ENCODE peak calls at places on chromosomes 1 and 21, in six cellular contexts. G is endothelial cell, F is uterus, T is MM.1S, Z is progenitor cell of endocrine pancreas, Q is astrocyte of the cerebellum. N is an unnamed sample.

GRCh38 chr1:234621657-234622335 is 11.8 kb upstream of the IRF2BP2 start:
- DNase-seq in G (no peak), F (no peak), T (no peak), Z (no peak), Q (no peak), N (no peak)

GRCh38 chr1:171841931-171842723 is 829 bp downstream of the DNM3 start:
- DNase-seq in G (peak), F (peak), T (no peak), Z (no peak), Q (no peak), N (peak)

GRCh38 chr1:115341948-115342347 is 3.9 kb upstream of the NGF start:
- DNase-seq in G (no peak), F (no peak), T (no peak), Z (no peak), Q (no peak), N (no peak)

GRCh38 chr1:156641761-156642264 is at the start of gene BCAN:
- DNase-seq in G (peak), F (peak), T (no peak), Z (peak), Q (no peak), N (peak)

GRCh38 chr21:41823166-41823565 is 56.0 kb downstream of the PRDM15 start:
- DNase-seq in G (no peak), F (no peak), T (peak), Z (no peak), Q (no peak), N (no peak)

GRCh38 chr21:38389891-38390290 is 108.4 kb downstream of the ERG start:
- DNase-seq in G (no peak), F (no peak), T (no peak), Z (no peak), Q (no peak), N (no peak)

GRCh38 chr1:116353155-116353554 is 19.9 kb upstream of the ATP1A1 start:
- DNase-seq in G (no peak), F (no peak), T (no peak), Z (no peak), Q (no peak), N (no peak)

GRCh38 chr21:34367320-34367935 is 3.6 kb downstream of the KCNE2 start:
- DNase-seq in G (peak), F (peak), T (peak), Z (no peak), Q (peak), N (peak)

GRCh38 chr1:173297798-173298391 is 90.8 kb upstream of the TNFSF4 start:
- DNase-seq in G (no peak), F (no peak), T (no peak), Z (no peak), Q (peak), N (peak)

GRCh38 chr1:62022348-62022747 is 172.3 kb upstream of the L1TD1 start:
- DNase-seq in G (no peak), F (no peak), T (no peak), Z (no peak), Q (no peak), N (no peak)

GRCh38 chr21:28298251-28298672 is 694.4 kb downstream of the LTN1 start:
- DNase-seq in G (no peak), F (no peak), T (no peak), Z (no peak), Q (peak), N (no peak)

GRCh38 chr21:46079357-46080170 is 18.3 kb upstream of the COL6A2 start:
- DNase-seq in G (no peak), F (peak), T (no peak), Z (peak), Q (no peak), N (no peak)

GRCh38 chr1:64550505-64550904 is 80.6 kb downstream of the CACHD1 start:
- DNase-seq in G (no peak), F (no peak), T (no peak), Z (no peak), Q (no peak), N (no peak)

GRCh38 chr1:238962941-238963340 is 423.4 kb upstream of the CHRM3 start:
- DNase-seq in G (no peak), F (no peak), T (no peak), Z (no peak), Q (peak), N (no peak)

GRCh38 chr21:43970551-43970950 is 41.6 kb upstream of the TRAPPC10 start:
- DNase-seq in G (no peak), F (no peak), T (no peak), Z (no peak), Q (no peak), N (no peak)

GRCh38 chr1:246705368-246705767 is 18.8 kb upstream of the SCCPDH start:
- DNase-seq in G (no peak), F (no peak), T (no peak), Z (no peak), Q (peak), N (no peak)

GRCh38 chr1:94623560-94624148 is 82.1 kb upstream of the F3 start:
- DNase-seq in G (no peak), F (no peak), T (no peak), Z (no peak), Q (peak), N (no peak)

GRCh38 chr1:39672551-39672947 is 642 bp upstream of the NT5C1A start:
- DNase-seq in G (peak), F (no peak), T (peak), Z (no peak), Q (no peak), N (peak)

GRCh38 chr1:119732465-119733168 is 20.9 kb downstream of the PHGDH start:
- DNase-seq in G (no peak), F (no peak), T (peak), Z (no peak), Q (no peak), N (no peak)

GRCh38 chr1:45669859-45670655 is 16.3 kb downstream of the GPBP1L1 start:
- DNase-seq in G (no peak), F (no peak), T (no peak), Z (no peak), Q (no peak), N (no peak)

GRCh38 chr1:45667321-45668111 is 18.8 kb downstream of the GPBP1L1 start:
- DNase-seq in G (no peak), F (no peak), T (no peak), Z (no peak), Q (no peak), N (no peak)

GRCh38 chr1:45666836-45667235 is 19.5 kb downstream of the GPBP1L1 start:
- DNase-seq in G (no peak), F (no peak), T (no peak), Z (no peak), Q (no peak), N (no peak)

GRCh38 chr1:45669379-45669778 is 17.0 kb downstream of the GPBP1L1 start:
- DNase-seq in G (no peak), F (no peak), T (no peak), Z (no peak), Q (no peak), N (no peak)

GRCh38 chr1:45668526-45668925 is 17.8 kb downstream of the GPBP1L1 start:
- DNase-seq in G (no peak), F (no peak), T (no peak), Z (no peak), Q (no peak), N (no peak)
- TF ChIP-seq CTCF in G (no peak), F (no peak), T (no peak), Z (no peak), Q (no peak), N (no peak)

GRCh38 chr1:155509064-155509463 is 53.5 kb downstream of the ASH1L start:
- DNase-seq in G (no peak), F (no peak), T (no peak), Z (no peak), Q (no peak), N (no peak)

GRCh38 chr1:155499263-155499662 is 63.3 kb downstream of the ASH1L start:
- DNase-seq in G (no peak), F (no peak), T (no peak), Z (no peak), Q (no peak), N (no peak)

GRCh38 chr1:155499953-155500621 is 62.5 kb downstream of the ASH1L start:
- DNase-seq in G (no peak), F (no peak), T (peak), Z (no peak), Q (peak), N (peak)

GRCh38 chr1:155507960-155508359 is 54.6 kb downstream of the ASH1L start:
- DNase-seq in G (no peak), F (no peak), T (no peak), Z (no peak), Q (no peak), N (peak)

GRCh38 chr1:155504207-155504606 is 58.4 kb downstream of the ASH1L start:
- DNase-seq in G (no peak), F (no peak), T (peak), Z (no peak), Q (no peak), N (peak)
- TF ChIP-seq CTCF in G (no peak), F (peak), T (peak), Z (peak), Q (peak), N (no peak)

GRCh38 chr1:1782399-1783221 is 4.3 kb upstream of the NADK start:
- DNase-seq in G (no peak), F (peak), T (no peak), Z (peak), Q (no peak), N (no peak)
- TF ChIP-seq CTCF in G (no peak), F (no peak), T (no peak), Z (no peak), Q (no peak), N (no peak)

GRCh38 chr1:29368936-29369932 is 132.9 kb downstream of the PTPRU start:
- DNase-seq in G (no peak), F (no peak), T (no peak), Z (peak), Q (no peak), N (no peak)
- TF ChIP-seq CTCF in G (no peak), F (no peak), T (no peak), Z (peak), Q (no peak), N (no peak)

DNA sequence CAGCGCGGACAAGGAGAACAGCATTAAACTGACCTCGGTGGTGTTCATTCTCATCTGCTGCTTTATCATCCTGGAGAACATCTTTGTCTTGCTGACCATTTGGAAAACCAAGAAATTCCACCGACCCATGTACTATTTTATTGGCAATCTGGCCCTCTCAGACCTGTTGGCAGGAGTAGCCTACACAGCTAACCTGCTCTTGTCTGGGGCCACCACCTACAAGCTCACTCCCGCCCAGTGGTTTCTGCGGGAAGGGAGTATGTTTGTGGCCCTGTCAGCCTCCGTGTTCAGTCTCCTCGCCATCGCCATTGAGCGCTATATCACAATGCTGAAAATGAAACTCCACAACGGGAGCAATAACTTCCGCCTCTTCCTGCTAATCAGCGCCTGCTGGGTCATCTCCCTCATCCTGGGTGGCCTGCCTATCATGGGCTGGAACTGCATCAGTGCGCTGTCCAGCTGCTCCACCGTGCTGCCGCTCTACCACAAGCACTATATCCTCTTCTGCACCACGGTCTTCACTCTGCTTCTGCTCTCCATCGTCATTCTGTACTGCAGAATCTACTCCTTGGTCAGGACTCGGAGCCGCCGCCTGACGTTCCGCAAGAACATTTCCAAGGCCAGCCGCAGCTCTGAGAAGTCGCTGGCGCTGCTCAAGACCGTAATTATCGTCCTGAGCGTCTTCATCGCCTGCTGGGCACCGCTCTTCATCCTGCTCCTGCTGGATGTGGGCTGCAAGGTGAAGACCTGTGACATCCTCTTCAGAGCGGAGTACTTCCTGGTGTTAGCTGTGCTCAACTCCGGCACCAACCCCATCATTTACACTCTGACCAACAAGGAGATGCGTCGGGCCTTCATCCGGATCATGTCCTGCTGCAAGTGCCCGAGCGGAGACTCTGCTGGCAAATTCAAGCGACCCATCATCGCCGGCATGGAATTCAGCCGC is 2.5 kb downstream of the S1PR1 start:
- DNase-seq in G (no peak), F (no peak), T (no peak), Z (no peak), Q (no peak), N (no peak)
- TF ChIP-seq CTCF in G (peak), F (no peak), T (no peak), Z (no peak), Q (no peak), N (no peak)

N was measured in GM13976.